ENCODE peak calls at places on chromosome 7, in nine cellular contexts. P, F, Y, I, H, C, E, J and L are unnamed samples.

GRCh38 chr7:2802082-2802481 is 42.0 kb downstream of the GNA12 start:
- DNase-seq in P (no peak), I (no peak), F (peak; percentile 68), Y (no peak), E (no peak), C (no peak), H (no peak), J (no peak), L (no peak)

GRCh38 chr7:3301831-3302618 is 973 bp downstream of the SDK1 start:
- DNase-seq in F (peak; percentile 25), J (no peak), I (peak; percentile 49), P (peak; percentile 39), Y (no peak), C (peak; percentile 89), H (peak; percentile 59), E (no peak), L (no peak)

GRCh38 chr7:75879771-75880184 is 944 bp downstream of the RHBDD2 start:
- DNase-seq in J (no peak), C (no peak), I (no peak), E (no peak), F (peak; percentile 50), P (no peak), H (peak; percentile 14), Y (no peak), L (no peak)

GRCh38 chr7:3134715-3135114 is 91.0 kb upstream of the CARD11 start:
- DNase-seq in Y (no peak), E (no peak), I (no peak), P (no peak), J (no peak), C (no peak), H (no peak), F (no peak), L (no peak)

GRCh38 chr7:99171731-99172130 is 27.8 kb upstream of the SMURF1 start:
- DNase-seq in E (no peak), F (no peak), P (no peak), Y (no peak), J (no peak), H (no peak), I (no peak), C (no peak), L (no peak)

GRCh38 chr7:516606-517456 is 2.8 kb downstream of the PDGFA start:
- DNase-seq in I (peak; percentile 56), P (peak; percentile 56), C (no peak), J (no peak), Y (no peak), H (no peak), E (no peak), F (peak; percentile 93), L (no peak)

GRCh38 chr7:20323587-20323986 is 7.1 kb upstream of the ITGB8 start:
- DNase-seq in P (no peak), J (no peak), H (no peak), Y (no peak), I (no peak), E (no peak), F (no peak), C (no peak), L (no peak)

GRCh38 chr7:80153446-80153845 is 18.8 kb downstream of the GNAI1 start:
- DNase-seq in F (peak; percentile 46), J (no peak), Y (no peak), C (no peak), P (no peak), E (no peak), H (no peak), I (no peak), L (no peak)

GRCh38 chr7:78326870-78327269 is 528.3 kb downstream of the PHTF2 start:
- DNase-seq in E (no peak), C (no peak), Y (no peak), J (peak; percentile 82), F (no peak), I (no peak), H (no peak), P (no peak), L (no peak)

GRCh38 chr7:33986456-33986855 is 81.1 kb downstream of the BMPER start:
- DNase-seq in F (peak; percentile 35), E (no peak), P (no peak), J (no peak), I (no peak), H (no peak), C (no peak), Y (no peak), L (no peak)

GRCh38 chr7:100476903-100477870 is 1.8 kb downstream of the TSC22D4 start:
- DNase-seq in H (no peak), I (no peak), E (no peak), F (peak; percentile 43), P (peak; percentile 55), J (no peak), C (no peak), Y (no peak), L (no peak)

GRCh38 chr7:31075006-31075405 is 22.9 kb downstream of the ADCYAP1R1 start:
- DNase-seq in H (no peak), I (no peak), P (no peak), F (no peak), Y (no peak), J (no peak), E (no peak), C (no peak), L (no peak)

GRCh38 chr7:117827861-117828260 is 45.4 kb downstream of the CTTNBP2 start:
- DNase-seq in Y (no peak), E (peak; percentile 19), I (no peak), J (peak; percentile 43), P (no peak), C (no peak), F (peak; percentile 71), H (peak; percentile 49), L (no peak)

GRCh38 chr7:106767498-106768323 is 97.4 kb upstream of the PIK3CG start:
- DNase-seq in H (no peak), I (no peak), C (no peak), P (no peak), J (no peak), E (no peak), F (peak; percentile 46), Y (no peak), L (peak; percentile 93)

GRCh38 chr7:88449410-88449809 is 142.7 kb upstream of the STEAP4 start:
- DNase-seq in E (no peak), F (no peak), J (no peak), P (no peak), I (no peak), Y (no peak), H (no peak), C (no peak), L (no peak)